ENCODE peak calls at places on chromosomes 11 and 22, in six cellular contexts. E, M, X, F, Q and T are unnamed samples. For H3K4me1 and H3K9me3, the result is how much of the 10 kb centered on the place peaks cover.

GRCh38 chr11:75182652-75183051 is 31.7 kb downstream of the SLCO2B1 start:
- DNase-seq in E (no peak), M (no peak), X (no peak), F (no peak), Q (no peak), T (no peak)

GRCh38 chr11:99585606-99586005 is 564.9 kb downstream of the CNTN5 start:
- DNase-seq in E (no peak), M (no peak), X (no peak), F (no peak), Q (no peak), T (no peak)

GRCh38 chr11:2673871-2674471 is 25.8 kb downstream of the KCNQ1OT1 start:
- DNase-seq in E (peak), M (no peak), X (no peak), F (no peak), Q (no peak), T (no peak)

GRCh38 chr11:44658451-44658850 is 68.3 kb upstream of the TSPAN18 start:
- DNase-seq in E (no peak), M (no peak), X (peak), F (no peak), Q (peak), T (peak)

GRCh38 chr11:830295-831131 is 2.2 kb upstream of the CD151 start:
- DNase-seq in E (peak), M (no peak), X (peak), F (no peak), Q (no peak), T (peak)

GRCh38 chr11:76265771-76266241 is 59.5 kb upstream of the WNT11 start:
- DNase-seq in E (no peak), M (no peak), X (no peak), F (no peak), Q (no peak), T (no peak)

GRCh38 chr11:10659339-10660216 is 34.0 kb downstream of the IRAG1 start:
- DNase-seq in E (peak), M (peak), X (peak), F (no peak), Q (peak), T (peak)

GRCh38 chr11:129143335-129143734 is 48.8 kb downstream of the ARHGAP32 start:
- DNase-seq in E (peak), M (peak), X (peak), F (peak), Q (peak), T (no peak)

GRCh38 chr22:25406510-25407210 is 157.8 kb upstream of the GRK3 start:
- DNase-seq in E (no peak), M (no peak), X (no peak), F (no peak), Q (no peak), T (no peak)

GRCh38 chr11:6613496-6613895 is 1.5 kb upstream of the TAF10 start:
- DNase-seq in E (no peak), M (no peak), X (no peak), F (no peak), Q (no peak), T (no peak)

GRCh38 chr22:38718414-38718813 is 12.7 kb downstream of the GTPBP1 start:
- DNase-seq in E (peak), M (peak), X (peak), F (no peak), Q (peak), T (peak)

GRCh38 chr11:18632841-18633240 is 1.3 kb downstream of the SPTY2D1 start:
- DNase-seq in E (no peak), M (no peak), X (no peak), F (no peak), Q (peak), T (no peak)

GRCh38 chr11:76723142-76723541 is 52.6 kb upstream of the LRRC32 start:
- DNase-seq in E (no peak), M (no peak), X (no peak), F (no peak), Q (no peak), T (no peak)

GRCh38 chr11:132588366-132588765 is 943.9 kb downstream of the OPCML start:
- DNase-seq in E (no peak), M (no peak), X (no peak), F (no peak), Q (peak), T (no peak)

GRCh38 chr22:16949561-16949960 is 58.5 kb downstream of the GAB4 start:
- DNase-seq in E (peak), M (no peak), X (no peak), F (no peak), Q (no peak), T (no peak)

GRCh38 chr11:70243912-70244652 is 26.4 kb upstream of the PPFIA1 start:
- DNase-seq in E (no peak), M (no peak), X (no peak), F (no peak), Q (no peak), T (no peak)

GRCh38 chr22:42452916-42453315 is 20.7 kb upstream of the NFAM1 start:
- DNase-seq in E (no peak), M (no peak), X (no peak), F (no peak), Q (no peak), T (no peak)

GRCh38 chr11:29029452-29029851 is 921.3 kb downstream of the METTL15 start:
- DNase-seq in E (no peak), M (no peak), X (peak), F (no peak), Q (no peak), T (no peak)

GRCh38 chr11:117418685-117419084 is 91.0 kb downstream of the CEP164 start:
- DNase-seq in E (no peak), M (no peak), X (no peak), F (no peak), Q (no peak), T (no peak)

GRCh38 chr11:61482513-61482912 is 26.0 kb upstream of the LRRC10B start:
- DNase-seq in E (no peak), M (no peak), X (peak), F (no peak), Q (no peak), T (no peak)

GRCh38 chr11:501683-502287 is 5.3 kb downstream of the RNH1 start:
- DNase-seq in E (no peak), M (no peak), X (no peak), F (no peak), Q (no peak), T (no peak)

GRCh38 chr11:66970371-66970807 is 4.7 kb upstream of the C11orf86 start:
- DNase-seq in E (no peak), M (no peak), X (no peak), F (no peak), Q (no peak), T (no peak)
- H3K4me1 ChIP-seq in E (under half), M (under half), X (under half), F (under half), Q (under half), T (under half)

GRCh38 chr11:114883472-114883871 is 205.1 kb downstream of the NXPE2 start:
- DNase-seq in E (no peak), M (no peak), X (no peak), F (no peak), Q (no peak), T (no peak)

GRCh38 chr11:114889464-114890065 is 211.2 kb downstream of the NXPE2 start:
- DNase-seq in E (no peak), M (no peak), X (no peak), F (no peak), Q (no peak), T (no peak)

GRCh38 chr11:114890076-114890475 is 211.7 kb downstream of the NXPE2 start:
- DNase-seq in E (no peak), M (no peak), X (no peak), F (no peak), Q (no peak), T (no peak)

GRCh38 chr11:114891911-114892310 is 213.6 kb downstream of the NXPE2 start:
- DNase-seq in E (no peak), M (no peak), X (no peak), F (no peak), Q (no peak), T (no peak)

DNA sequence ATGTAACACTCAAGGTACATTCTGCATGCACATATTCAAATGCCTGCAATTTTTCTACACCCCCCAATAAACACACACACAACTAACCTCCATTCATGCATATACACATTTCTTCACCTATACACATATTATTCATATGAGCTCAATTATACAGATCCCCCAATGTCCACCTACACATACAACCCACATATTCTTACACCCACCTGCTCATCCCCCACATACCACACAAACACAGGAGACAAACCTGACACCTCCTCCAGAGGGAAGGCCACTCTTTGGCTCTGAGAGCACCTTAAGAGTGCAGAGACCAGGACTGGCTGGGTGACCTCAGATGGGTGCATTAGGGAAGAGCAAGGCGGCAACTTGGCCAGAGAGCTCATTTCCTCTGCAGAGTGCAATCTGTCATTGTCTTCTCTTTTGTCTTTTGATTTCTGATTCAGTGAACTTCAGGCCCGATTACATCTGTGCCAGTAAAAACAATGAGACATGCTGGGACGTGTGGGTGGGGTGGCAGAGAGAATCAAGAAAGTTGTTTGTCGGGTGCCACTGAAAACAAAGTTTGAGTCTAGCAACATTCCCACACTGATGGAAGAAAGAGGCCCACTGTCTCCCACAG is 208.4 kb downstream of the NXPE2 start:
- DNase-seq in E (no peak), M (no peak), X (no peak), F (no peak), Q (no peak), T (no peak)
- TF ChIP-seq CTCF in E (no peak), M (no peak), X (no peak), F (no peak), Q (no peak), T (no peak)

DNA sequence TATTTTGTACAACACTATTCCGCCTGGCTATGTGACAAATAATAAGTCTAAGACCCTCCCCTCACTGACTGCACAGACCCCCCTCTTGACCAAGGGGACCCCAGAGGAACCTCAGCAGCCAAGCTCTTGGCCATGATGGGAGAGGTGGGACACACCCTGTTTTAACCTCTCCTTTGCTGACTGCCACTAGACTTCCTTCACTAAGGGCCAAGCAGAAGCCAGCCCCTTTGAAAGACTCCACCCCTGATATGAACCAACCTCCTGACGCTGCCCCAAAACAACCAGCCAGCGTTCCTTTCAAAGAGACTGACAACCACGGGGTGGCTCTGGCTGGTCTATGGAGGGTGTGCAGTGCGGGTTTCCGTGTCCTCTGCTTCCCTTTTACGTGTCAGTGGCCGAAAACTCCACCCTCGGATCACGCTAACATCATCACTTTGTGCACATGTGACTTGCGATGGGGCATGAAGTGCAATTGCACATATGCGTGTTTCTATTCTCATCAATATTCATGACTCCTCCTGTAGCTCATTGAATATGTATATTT is 643.8 kb downstream of the TBC1D22A start:
- DNase-seq in E (no peak), M (no peak), X (no peak), F (no peak), Q (no peak), T (no peak)
- H3K9me3 ChIP-seq in E (under half), M (under half), X (under half), F (under half), Q (under half), T (under half)

GRCh38 chr11:34655335-34656008 is 34.6 kb downstream of the EHF start:
- DNase-seq in E (no peak), M (no peak), X (no peak), F (no peak), Q (peak), T (no peak)
- H3K4me1 ChIP-seq in E (under half), M (under half), X (under half), F (under half), Q (under half), T (under half)

GRCh38 chr11:67700141-67700540 is 25.7 kb upstream of the ALDH3B2 start:
- DNase-seq in E (no peak), M (no peak), X (no peak), F (no peak), Q (no peak), T (no peak)

GRCh38 chr11:67696998-67697397 is 22.6 kb upstream of the ALDH3B2 start:
- DNase-seq in E (no peak), M (no peak), X (no peak), F (no peak), Q (no peak), T (no peak)

GRCh38 chr11:67697846-67698245 is 23.4 kb upstream of the ALDH3B2 start:
- DNase-seq in E (no peak), M (no peak), X (no peak), F (no peak), Q (no peak), T (no peak)

GRCh38 chr11:67699521-67699920 is 25.1 kb upstream of the ALDH3B2 start:
- DNase-seq in E (no peak), M (no peak), X (no peak), F (no peak), Q (peak), T (no peak)

GRCh38 chr11:67698247-67698646 is 23.8 kb upstream of the ALDH3B2 start:
- DNase-seq in E (no peak), M (no peak), X (peak), F (no peak), Q (no peak), T (peak)
- TF ChIP-seq CTCF in E (no peak), M (no peak), X (peak), F (no peak), Q (no peak), T (peak)

GRCh38 chr22:47599753-47600152 is 837.3 kb downstream of the TBC1D22A start:
- DNase-seq in E (no peak), M (no peak), X (no peak), F (no peak), Q (no peak), T (no peak)
- H3K9me3 ChIP-seq in E (under half), M (under half), X (under half), F (under half), Q (under half), T (under half)

GRCh38 chr22:22193923-22194322 is 50.7 kb upstream of the VPREB1 start:
- DNase-seq in E (no peak), M (no peak), X (no peak), F (no peak), Q (no peak), T (no peak)

GRCh38 chr22:22195265-22196017 is 49.1 kb upstream of the VPREB1 start:
- DNase-seq in E (peak), M (no peak), X (peak), F (peak), Q (peak), T (peak)

GRCh38 chr22:22196833-22197477 is 47.6 kb upstream of the VPREB1 start:
- DNase-seq in E (no peak), M (no peak), X (no peak), F (no peak), Q (no peak), T (no peak)

GRCh38 chr22:22196018-22196533 is 48.5 kb upstream of the VPREB1 start:
- DNase-seq in E (no peak), M (no peak), X (no peak), F (no peak), Q (no peak), T (no peak)

DNA sequence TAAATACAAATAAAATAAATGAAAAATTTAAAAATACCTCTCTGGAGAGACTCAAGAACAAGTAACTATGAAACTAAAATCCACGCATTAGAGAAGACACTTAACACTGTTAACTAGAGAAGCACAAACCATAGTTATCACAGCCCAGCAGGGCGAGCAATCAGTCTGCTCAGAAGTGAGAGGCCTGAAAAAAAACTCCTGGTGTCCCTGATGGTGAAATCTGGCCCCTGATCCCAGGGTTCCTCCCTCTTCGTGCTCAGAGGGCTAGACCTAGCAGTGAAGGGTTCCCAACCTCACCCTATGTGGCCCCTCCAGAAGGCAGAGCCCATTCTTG is 49.7 kb upstream of the VPREB1 start:
- DNase-seq in E (no peak), M (no peak), X (no peak), F (no peak), Q (no peak), T (no peak)
- H3K4me1 ChIP-seq in E (under half), M (under half), X (under half), F (under half), Q (under half), T (under half)